ENCODE peak calls at places on chromosomes 13 and 19, in eight cellular contexts. I, K, X, O, B, Y, L and A are unnamed samples.

GRCh38 chr19:42176649-42176989 is 40.9 kb downstream of the DEDD2 start:
- DNase-seq in I (no peak), X (no peak), K (no peak), Y (no peak), O (no peak), L (peak; percentile 52), B (peak; percentile 70), A (no peak)

GRCh38 chr13:44274838-44275237 is 98.8 kb upstream of the SERP2 start:
- DNase-seq in O (no peak), I (no peak), K (no peak), Y (peak; percentile 54), L (no peak), B (no peak), X (no peak), A (no peak)

GRCh38 chr13:52156724-52157251 is 2.6 kb downstream of the NEK3 start:
- DNase-seq in B (no peak), I (no peak), X (no peak), O (no peak), K (no peak), Y (no peak), L (no peak), A (no peak)

GRCh38 chr13:50511877-50512332 is 331.6 kb downstream of the DLEU7 start:
- DNase-seq in B (no peak), L (no peak), Y (no peak), X (no peak), I (no peak), K (peak; percentile 32), O (no peak), A (no peak)

GRCh38 chr13:95087746-95088305 is 213.4 kb downstream of the ABCC4 start:
- DNase-seq in X (no peak), I (no peak), L (no peak), K (no peak), O (no peak), Y (no peak), B (no peak), A (no peak)

GRCh38 chr19:7482584-7483439 is 6.0 kb downstream of the PEX11G start:
- DNase-seq in L (peak; percentile 68), X (no peak), K (peak; percentile 93), Y (peak; percentile 90), I (no peak), O (no peak), B (no peak), A (no peak)

GRCh38 chr13:42762917-42763316 is 18.5 kb upstream of the FAM216B start:
- DNase-seq in I (no peak), L (no peak), B (no peak), O (no peak), K (no peak), X (no peak), Y (no peak), A (no peak)

GRCh38 chr13:112731667-112732616 is 42.1 kb downstream of the ATP11A start:
- DNase-seq in L (no peak), B (no peak), K (no peak), O (no peak), X (no peak), Y (no peak), I (no peak), A (no peak)

GRCh38 chr19:36987091-36987490 is 71.0 kb downstream of the ZNF568 start:
- DNase-seq in L (no peak), I (no peak), Y (no peak), X (no peak), O (no peak), K (no peak), B (no peak), A (no peak)

GRCh38 chr19:14769201-14769600 is 9.2 kb downstream of the ADGRE2 start:
- DNase-seq in K (no peak), Y (peak; percentile 37), B (no peak), O (no peak), X (no peak), I (no peak), L (peak; percentile 18), A (no peak)

GRCh38 chr19:1237027-1237659 is 662 bp downstream of the CBARP start:
- DNase-seq in B (no peak), K (peak; percentile 41), I (peak; percentile 65), L (no peak), Y (no peak), O (no peak), X (no peak), A (no peak)

GRCh38 chr19:45670670-45671453 is 2.8 kb downstream of the GIPR start:
- DNase-seq in L (peak; percentile 89), Y (peak; percentile 93), O (peak; percentile 84), X (peak; percentile 92), B (peak; percentile 97), K (peak; percentile 100), I (peak; percentile 29), A (no peak)

GRCh38 chr19:31066385-31066784 is 282.9 kb downstream of the TSHZ3 start:
- DNase-seq in X (no peak), O (no peak), L (no peak), I (no peak), Y (no peak), B (peak; percentile 84), K (no peak), A (peak; percentile 85)

GRCh38 chr19:5345895-5346386 is 5.3 kb upstream of the PTPRS start:
- DNase-seq in Y (no peak), X (no peak), L (no peak), O (no peak), K (no peak), I (no peak), B (no peak), A (no peak)

GRCh38 chr13:99908129-99908805 is 63.3 kb downstream of the ZIC5 start:
- DNase-seq in B (no peak), X (no peak), Y (no peak), O (no peak), I (no peak), K (no peak), L (no peak), A (no peak)

GRCh38 chr13:59477011-59477410 is 686.7 kb downstream of the DIAPH3 start:
- DNase-seq in I (no peak), L (no peak), B (peak; percentile 7), K (peak; percentile 11), O (no peak), X (no peak), Y (no peak), A (no peak)

GRCh38 chr19:53158119-53158656 is 665 bp downstream of the ZNF347 start:
- DNase-seq in L (peak; percentile 59), K (peak; percentile 21), B (no peak), Y (peak; percentile 87), X (peak; percentile 20), O (peak; percentile 18), I (peak; percentile 29), A (peak; percentile 40)

GRCh38 chr19:51148571-51148970 is 6.5 kb downstream of the SIGLEC7 start:
- DNase-seq in B (no peak), X (no peak), O (no peak), L (no peak), K (no peak), I (no peak), Y (no peak), A (no peak)

DNA sequence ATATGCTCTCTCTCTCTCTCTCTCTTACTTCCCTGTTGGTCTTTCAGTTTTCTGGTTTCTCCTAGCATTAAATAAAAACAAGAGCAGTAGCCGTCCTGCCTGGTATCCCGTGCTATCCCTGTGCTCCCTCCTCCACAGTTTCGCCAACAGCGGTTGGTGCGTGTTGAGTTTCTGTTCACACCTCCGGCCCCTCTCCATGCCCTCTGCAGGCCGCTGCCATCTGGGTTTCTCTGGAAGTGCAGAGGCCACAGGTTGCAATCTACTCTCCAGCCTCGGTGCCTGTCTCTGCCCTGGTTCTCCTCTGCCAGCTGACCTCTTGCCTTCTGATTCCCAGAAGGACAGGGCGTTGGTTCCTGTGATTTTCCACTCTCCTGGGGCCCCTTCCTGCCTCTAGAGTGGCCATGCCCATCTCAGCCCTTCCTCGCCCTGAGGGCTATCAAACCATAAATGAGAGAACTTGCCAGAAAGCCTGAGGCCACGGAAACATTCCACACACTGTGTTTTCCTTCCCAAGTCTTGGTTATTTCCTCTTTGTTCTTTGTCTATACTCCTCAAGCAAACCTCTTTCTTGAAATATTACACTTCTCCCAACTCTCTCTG is 146.3 kb downstream of the SHISA2 start:
- DNase-seq in L (no peak), X (no peak), I (no peak), B (no peak), Y (no peak), O (no peak), K (no peak), A (no peak)
- TF ChIP-seq POLR2A in L (no peak), X (no peak), I (no peak), B (no peak), Y (no peak), O (no peak), K (no peak), A (no peak)

GRCh38 chr19:2328401-2329161 is at the start of the genes LSM7 and SPPL2B:
- DNase-seq in I (peak; percentile 91), O (peak; percentile 89), L (peak; percentile 96), Y (peak; percentile 98), K (peak; percentile 99), X (peak; percentile 99), B (peak; percentile 87), A (peak; percentile 100)
- TF ChIP-seq POLR2A in I (peak; percentile 61), O (peak; percentile 39), L (peak; percentile 87), Y (no peak), K (peak; percentile 91), X (peak; percentile 91), B (peak; percentile 77), A (peak; percentile 97)

DNA sequence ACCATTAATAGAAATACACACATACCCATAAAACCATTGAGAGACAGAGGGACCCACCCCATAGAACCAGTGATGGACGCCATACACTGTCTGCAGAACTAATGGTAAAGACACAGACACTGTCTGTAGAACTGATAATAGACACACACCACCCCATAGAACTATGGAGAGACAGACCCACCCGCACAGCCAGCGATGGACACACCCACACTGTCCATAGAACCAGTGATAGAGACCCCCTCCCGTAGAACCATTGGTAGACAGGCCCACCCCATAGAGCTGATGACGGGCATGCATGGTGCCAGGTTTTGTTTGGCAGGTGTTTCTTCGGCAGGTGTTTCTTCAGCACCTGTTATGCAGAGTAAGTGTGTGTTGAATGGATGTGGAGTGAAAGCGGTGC is 88.3 kb upstream of the TEX29 start:
- DNase-seq in O (no peak), L (no peak), I (no peak), X (no peak), K (no peak), B (no peak), Y (no peak), A (no peak)
- TF ChIP-seq POLR2A in O (no peak), L (no peak), I (no peak), X (peak; percentile 13), K (no peak), B (no peak), Y (no peak), A (no peak)

GRCh38 chr19:49362048-49362925 is at the start of gene TEAD2:
- DNase-seq in X (no peak), K (peak; percentile 50), B (peak; percentile 86), I (peak; percentile 90), L (peak; percentile 62), Y (peak; percentile 95), O (peak; percentile 46), A (peak; percentile 75)

GRCh38 chr19:49361438-49362047 is 673 bp downstream of the TEAD2 start:
- DNase-seq in K (peak; percentile 90), Y (peak; percentile 95), I (peak; percentile 94), B (peak; percentile 86), L (peak; percentile 78), O (peak; percentile 65), X (no peak), A (peak; percentile 73)

GRCh38 chr19:49364083-49364687 is 508 bp downstream of the DKKL1 start:
- DNase-seq in Y (no peak), I (peak; percentile 46), X (no peak), O (no peak), B (no peak), K (no peak), L (no peak), A (no peak)

GRCh38 chr19:49362926-49363264 is 679 bp upstream of the TEAD2 start:
- DNase-seq in Y (no peak), K (peak; percentile 30), O (peak; percentile 63), X (no peak), B (no peak), L (no peak), I (peak; percentile 75), A (peak; percentile 39)

GRCh38 chr19:49363265-49364082 is at the start of gene DKKL1:
- DNase-seq in I (peak; percentile 100), Y (peak; percentile 100), L (peak; percentile 96), O (peak; percentile 100), X (peak; percentile 70), K (peak; percentile 98), B (peak; percentile 98), A (peak; percentile 96)
- TF ChIP-seq POLR2A in I (peak; percentile 62), Y (no peak), L (no peak), O (peak; percentile 62), X (no peak), K (peak; percentile 61), B (peak; percentile 30), A (no peak)